ENCODE peak calls at places on chromosomes 6 and 20, in six cellular contexts. One of them, this sample, is unnamed. For H3K9me3, the result is how much of the 10 kb centered on the place peaks cover.

GRCh38 chr6:133132583-133132982 is 108.6 kb upstream of the EYA4 start:
- DNase-seq in upper lobe of right lung: no peak
- DNase-seq in gastrocnemius medialis: no peak
- DNase-seq in H9: no peak
- DNase-seq in IMR-90: no peak
- DNase-seq in testis: no peak
- DNase-seq in this sample: no peak

GRCh38 chr6:107103082-107103481 is 12.2 kb downstream of the BEND3 start:
- DNase-seq in upper lobe of right lung: no peak
- DNase-seq in gastrocnemius medialis: no peak
- DNase-seq in H9: peak
- DNase-seq in IMR-90: no peak
- DNase-seq in testis: no peak
- DNase-seq in this sample: no peak

GRCh38 chr6:99416226-99416625 is 8.9 kb downstream of the PNISR start:
- DNase-seq in upper lobe of right lung: no peak
- DNase-seq in gastrocnemius medialis: no peak
- DNase-seq in H9: no peak
- DNase-seq in IMR-90: peak
- DNase-seq in testis: no peak
- DNase-seq in this sample: no peak

GRCh38 chr6:36095497-36096391 is 34.6 kb upstream of the MAPK13 start:
- DNase-seq in upper lobe of right lung: no peak
- DNase-seq in gastrocnemius medialis: no peak
- DNase-seq in H9: no peak
- DNase-seq in IMR-90: no peak
- DNase-seq in testis: no peak
- DNase-seq in this sample: no peak

GRCh38 chr20:16393297-16393696 is 180.0 kb downstream of the KIF16B start:
- DNase-seq in upper lobe of right lung: no peak
- DNase-seq in gastrocnemius medialis: no peak
- DNase-seq in H9: no peak
- DNase-seq in IMR-90: no peak
- DNase-seq in testis: no peak
- DNase-seq in this sample: no peak

GRCh38 chr6:108744996-108745395 is 103.2 kb upstream of the ARMC2 start:
- DNase-seq in upper lobe of right lung: no peak
- DNase-seq in gastrocnemius medialis: no peak
- DNase-seq in H9: no peak
- DNase-seq in IMR-90: no peak
- DNase-seq in testis: peak
- DNase-seq in this sample: no peak

GRCh38 chr6:151228788-151229400 is 10.9 kb upstream of the AKAP12 start:
- DNase-seq in upper lobe of right lung: no peak
- DNase-seq in gastrocnemius medialis: no peak
- DNase-seq in H9: no peak
- DNase-seq in IMR-90: no peak
- DNase-seq in testis: no peak
- DNase-seq in this sample: no peak

GRCh38 chr6:134626131-134626530 is 308.2 kb upstream of the SGK1 start:
- DNase-seq in upper lobe of right lung: no peak
- DNase-seq in gastrocnemius medialis: no peak
- DNase-seq in H9: no peak
- DNase-seq in IMR-90: no peak
- DNase-seq in testis: no peak
- DNase-seq in this sample: no peak

GRCh38 chr6:6870914-6871313 is 236.8 kb upstream of the RREB1 start:
- DNase-seq in upper lobe of right lung: no peak
- DNase-seq in gastrocnemius medialis: no peak
- DNase-seq in H9: no peak
- DNase-seq in IMR-90: no peak
- DNase-seq in testis: no peak
- DNase-seq in this sample: no peak

GRCh38 chr20:58014628-58015315 is 213.7 kb downstream of the ANKRD60 start:
- DNase-seq in upper lobe of right lung: no peak
- DNase-seq in gastrocnemius medialis: no peak
- DNase-seq in H9: peak
- DNase-seq in IMR-90: no peak
- DNase-seq in testis: no peak
- DNase-seq in this sample: no peak

GRCh38 chr20:49411221-49411925 is 71.1 kb downstream of the KCNB1 start:
- DNase-seq in upper lobe of right lung: no peak
- DNase-seq in gastrocnemius medialis: no peak
- DNase-seq in H9: no peak
- DNase-seq in IMR-90: no peak
- DNase-seq in testis: no peak
- DNase-seq in this sample: no peak

GRCh38 chr20:49405696-49406095 is 76.8 kb downstream of the KCNB1 start:
- DNase-seq in upper lobe of right lung: no peak
- DNase-seq in gastrocnemius medialis: no peak
- DNase-seq in H9: no peak
- DNase-seq in IMR-90: no peak
- DNase-seq in testis: no peak
- DNase-seq in this sample: no peak

GRCh38 chr20:49409302-49409969 is 73.0 kb downstream of the KCNB1 start:
- DNase-seq in upper lobe of right lung: no peak
- DNase-seq in gastrocnemius medialis: no peak
- DNase-seq in H9: no peak
- DNase-seq in IMR-90: no peak
- DNase-seq in testis: no peak
- DNase-seq in this sample: no peak

GRCh38 chr20:49406666-49407065 is 75.8 kb downstream of the KCNB1 start:
- DNase-seq in upper lobe of right lung: no peak
- DNase-seq in gastrocnemius medialis: no peak
- DNase-seq in H9: no peak
- DNase-seq in IMR-90: no peak
- DNase-seq in testis: no peak
- DNase-seq in this sample: no peak

GRCh38 chr20:49408705-49409104 is 73.8 kb downstream of the KCNB1 start:
- DNase-seq in upper lobe of right lung: no peak
- DNase-seq in gastrocnemius medialis: no peak
- DNase-seq in H9: no peak
- DNase-seq in IMR-90: no peak
- DNase-seq in testis: no peak
- DNase-seq in this sample: no peak
- TF ChIP-seq CTCF in upper lobe of right lung: no peak
- TF ChIP-seq CTCF in gastrocnemius medialis: no peak
- TF ChIP-seq CTCF in H9: no peak
- TF ChIP-seq CTCF in IMR-90: no peak
- TF ChIP-seq CTCF in testis: no peak
- TF ChIP-seq CTCF in this sample: no peak

GRCh38 chr6:55922406-55922805 is 47.0 kb upstream of the BMP5 start:
- DNase-seq in upper lobe of right lung: no peak
- DNase-seq in gastrocnemius medialis: no peak
- DNase-seq in H9: no peak
- DNase-seq in IMR-90: no peak
- DNase-seq in testis: no peak
- DNase-seq in this sample: no peak

GRCh38 chr6:55919909-55920308 is 44.5 kb upstream of the BMP5 start:
- DNase-seq in upper lobe of right lung: no peak
- DNase-seq in gastrocnemius medialis: no peak
- DNase-seq in H9: no peak
- DNase-seq in IMR-90: no peak
- DNase-seq in testis: no peak
- DNase-seq in this sample: no peak

DNA sequence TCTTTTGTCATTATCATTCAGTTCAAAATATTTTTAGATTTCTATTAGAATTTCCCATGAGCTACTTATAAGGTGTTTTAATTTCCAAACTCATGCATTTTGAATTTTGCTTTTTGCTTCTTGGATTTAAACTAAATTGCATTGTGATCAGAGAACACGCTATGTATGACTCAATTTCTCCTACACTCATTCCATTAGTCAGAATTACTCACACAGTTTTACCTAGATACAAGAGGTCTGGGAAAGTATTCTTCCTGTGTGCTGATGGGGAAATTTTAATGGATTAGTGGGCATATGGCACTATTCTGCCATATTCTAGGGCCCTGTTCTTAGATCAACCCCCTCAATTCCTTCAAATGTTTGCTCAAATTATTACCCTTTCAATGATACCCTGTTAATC is 49.9 kb upstream of the BMP5 start:
- DNase-seq in upper lobe of right lung: no peak
- DNase-seq in gastrocnemius medialis: no peak
- DNase-seq in H9: no peak
- DNase-seq in IMR-90: peak
- DNase-seq in testis: no peak
- DNase-seq in this sample: no peak
- H3K9me3 ChIP-seq in upper lobe of right lung: under half
- H3K9me3 ChIP-seq in gastrocnemius medialis: under half
- H3K9me3 ChIP-seq in H9: under half
- H3K9me3 ChIP-seq in IMR-90: under half
- H3K9me3 ChIP-seq in testis: under half
- H3K9me3 ChIP-seq in this sample: under half

GRCh38 chr6:33018904-33019303 is 9.5 kb upstream of the HLA-DOA start:
- DNase-seq in upper lobe of right lung: peak
- DNase-seq in gastrocnemius medialis: peak
- DNase-seq in H9: no peak
- DNase-seq in IMR-90: peak
- DNase-seq in testis: peak
- DNase-seq in this sample: no peak
- H3K27ac ChIP-seq in upper lobe of right lung: peak
- H3K27ac ChIP-seq in gastrocnemius medialis: peak
- H3K27ac ChIP-seq in H9: no peak
- H3K27ac ChIP-seq in IMR-90: no peak
- H3K27ac ChIP-seq in testis: peak
- H3K27ac ChIP-seq in this sample: peak

GRCh38 chr6:2596222-2596621 is 154.5 kb downstream of the MYLK4 start:
- DNase-seq in upper lobe of right lung: no peak
- DNase-seq in gastrocnemius medialis: no peak
- DNase-seq in H9: peak
- DNase-seq in IMR-90: no peak
- DNase-seq in testis: no peak
- DNase-seq in this sample: no peak
- TF ChIP-seq CTCF in upper lobe of right lung: peak
- TF ChIP-seq CTCF in gastrocnemius medialis: peak
- TF ChIP-seq CTCF in H9: peak
- TF ChIP-seq CTCF in IMR-90: no peak
- TF ChIP-seq CTCF in testis: no peak
- TF ChIP-seq CTCF in this sample: no peak

DNA sequence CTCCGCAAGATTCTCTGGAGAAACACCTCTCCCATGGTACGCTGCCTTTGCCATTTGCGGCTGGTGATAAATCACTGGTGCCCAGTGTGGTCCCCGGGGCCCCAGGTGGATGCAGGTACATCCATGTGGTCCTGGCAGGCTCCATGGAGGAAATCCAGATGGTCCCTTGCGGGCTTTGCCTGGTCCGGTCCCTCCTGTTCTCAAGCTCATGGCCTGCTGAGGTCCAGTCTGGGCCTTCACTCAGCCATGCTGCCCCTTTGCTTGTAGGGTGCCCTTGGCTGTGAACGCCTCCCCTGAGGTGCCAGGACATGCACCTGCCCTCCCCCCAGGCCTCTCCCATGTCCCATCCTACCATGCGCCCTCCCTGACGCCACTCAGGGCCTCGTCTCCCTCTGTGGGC is 21.2 kb upstream of the DACT2 start:
- DNase-seq in upper lobe of right lung: no peak
- DNase-seq in gastrocnemius medialis: no peak
- DNase-seq in H9: no peak
- DNase-seq in IMR-90: no peak
- DNase-seq in testis: no peak
- DNase-seq in this sample: no peak
- H3K9me3 ChIP-seq in upper lobe of right lung: under half
- H3K9me3 ChIP-seq in gastrocnemius medialis: under half
- H3K9me3 ChIP-seq in H9: under half
- H3K9me3 ChIP-seq in IMR-90: under half
- H3K9me3 ChIP-seq in testis: under half
- H3K9me3 ChIP-seq in this sample: under half

GRCh38 chr6:89079611-89080213 is 839 bp upstream of the PNRC1 start:
- DNase-seq in upper lobe of right lung: no peak
- DNase-seq in gastrocnemius medialis: no peak
- DNase-seq in H9: no peak
- DNase-seq in IMR-90: peak
- DNase-seq in testis: peak
- DNase-seq in this sample: peak
- H3K27ac ChIP-seq in upper lobe of right lung: peak
- H3K27ac ChIP-seq in gastrocnemius medialis: peak
- H3K27ac ChIP-seq in H9: no peak
- H3K27ac ChIP-seq in IMR-90: peak
- H3K27ac ChIP-seq in testis: peak
- H3K27ac ChIP-seq in this sample: peak

GRCh38 chr20:17958326-17959256 is 10.0 kb downstream of the SNX5 start:
- DNase-seq in upper lobe of right lung: no peak
- DNase-seq in gastrocnemius medialis: no peak
- DNase-seq in H9: no peak
- DNase-seq in IMR-90: peak
- DNase-seq in testis: no peak
- DNase-seq in this sample: no peak
- TF ChIP-seq CTCF in upper lobe of right lung: peak
- TF ChIP-seq CTCF in gastrocnemius medialis: no peak
- TF ChIP-seq CTCF in H9: no peak
- TF ChIP-seq CTCF in IMR-90: peak
- TF ChIP-seq CTCF in testis: no peak
- TF ChIP-seq CTCF in this sample: no peak

DNA sequence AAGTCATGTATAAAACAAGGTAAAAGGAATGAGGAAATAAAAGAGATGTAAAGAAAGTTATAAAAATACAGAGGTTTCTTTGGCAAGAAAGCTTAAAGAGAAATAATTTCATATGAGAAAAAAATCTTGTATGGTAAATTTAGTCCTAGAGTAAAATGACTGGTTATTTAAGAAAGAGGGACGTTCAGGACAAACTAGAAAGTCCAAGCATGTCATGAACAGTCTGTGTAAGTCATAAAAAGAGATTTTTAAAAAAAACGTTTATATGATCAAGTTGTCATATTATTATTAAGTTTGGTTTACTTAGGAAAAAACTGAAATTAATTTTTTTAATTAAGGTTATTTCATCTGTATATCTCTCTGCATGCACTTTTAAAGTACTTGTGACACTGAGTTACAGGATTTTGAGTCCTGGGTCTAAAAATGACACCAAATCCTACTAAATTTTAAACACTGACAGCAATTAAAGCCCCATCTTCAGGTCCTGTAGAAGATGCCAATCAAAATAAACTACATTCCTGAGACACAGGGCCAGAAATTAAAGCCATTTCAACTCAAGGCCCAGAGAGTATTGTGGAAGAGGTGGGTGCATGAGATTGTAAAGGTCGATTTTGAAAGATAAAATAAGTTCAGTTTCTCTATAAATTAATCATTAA is 62.4 kb downstream of the AGPAT4 start:
- DNase-seq in upper lobe of right lung: no peak
- DNase-seq in gastrocnemius medialis: no peak
- DNase-seq in H9: no peak
- DNase-seq in IMR-90: no peak
- DNase-seq in testis: no peak
- DNase-seq in this sample: no peak
- H3K9me3 ChIP-seq in upper lobe of right lung: under half
- H3K9me3 ChIP-seq in gastrocnemius medialis: under half
- H3K9me3 ChIP-seq in H9: under half
- H3K9me3 ChIP-seq in IMR-90: under half
- H3K9me3 ChIP-seq in testis: under half
- H3K9me3 ChIP-seq in this sample: under half